ENCODE peak calls at places on chromosomes 5 and 9, in six cellular contexts. Y, T, E, K, S and A are unnamed samples.

GRCh38 chr5:44770936-44771717 is 37.6 kb upstream of the MRPS30 start:
- DNase-seq in K (no peak), T (no peak), S (no peak), Y (no peak), E (no peak), A (no peak)

GRCh38 chr5:96252596-96252995 is 180.5 kb downstream of the PCSK1 start:
- DNase-seq in K (no peak), Y (no peak), E (no peak), T (no peak), S (no peak), A (no peak)

GRCh38 chr5:156174225-156174624 is 152.7 kb upstream of the SGCD start:
- DNase-seq in Y (no peak), K (no peak), S (no peak), E (no peak), T (no peak), A (no peak)

GRCh38 chr5:166909040-166909439 is 1382.4 kb upstream of the WWC1 start:
- DNase-seq in K (no peak), S (no peak), T (peak), E (no peak), Y (no peak), A (no peak)

GRCh38 chr5:139287890-139288635 is 5.5 kb upstream of the MATR3 start:
- DNase-seq in Y (no peak), K (no peak), E (no peak), T (peak), S (no peak), A (no peak)

GRCh38 chr5:87541033-87541432 is 128.3 kb upstream of the CCNH start:
- DNase-seq in T (peak), K (peak), S (peak), Y (peak), E (peak), A (peak)

GRCh38 chr5:78647838-78648358 is 674 bp downstream of the LHFPL2 start:
- DNase-seq in T (peak), S (peak), K (peak), E (no peak), Y (peak), A (no peak)

GRCh38 chr9:77954619-77955018 is 77.0 kb downstream of the GNAQ start:
- DNase-seq in S (no peak), Y (no peak), K (no peak), T (no peak), E (no peak), A (no peak)

GRCh38 chr5:78547731-78548189 is 100.8 kb downstream of the LHFPL2 start:
- DNase-seq in S (peak), Y (peak), E (peak), T (no peak), K (no peak), A (no peak)

GRCh38 chr5:82421119-82421518 is 143.0 kb upstream of the RPS23 start:
- DNase-seq in K (no peak), Y (no peak), T (peak), S (no peak), E (no peak), A (no peak)

GRCh38 chr9:137639303-137640051 is 20.7 kb downstream of the EHMT1 start:
- DNase-seq in S (no peak), K (no peak), E (no peak), T (no peak), Y (no peak), A (no peak)

GRCh38 chr9:128125575-128126354 is 1.8 kb downstream of the PTGES2 start:
- DNase-seq in T (no peak), E (no peak), S (no peak), K (no peak), Y (no peak), A (no peak)

GRCh38 chr9:107949058-107949457 is 459.5 kb upstream of the KLF4 start:
- DNase-seq in T (no peak), S (no peak), Y (no peak), E (no peak), K (no peak), A (no peak)

GRCh38 chr5:38008198-38008597 is 168.4 kb upstream of the GDNF start:
- DNase-seq in Y (no peak), S (no peak), E (no peak), T (no peak), K (no peak), A (no peak)

GRCh38 chr9:78782858-78783257 is 485.9 kb downstream of the PSAT1 start:
- DNase-seq in E (no peak), K (no peak), Y (no peak), S (no peak), T (no peak), A (no peak)

GRCh38 chr5:148966937-148967336 is 95.9 kb downstream of the SH3TC2 start:
- DNase-seq in T (no peak), K (peak), E (no peak), Y (no peak), S (no peak), A (no peak)

GRCh38 chr5:147935032-147935431 is 28.7 kb upstream of the C5orf46 start:
- DNase-seq in S (no peak), K (no peak), Y (no peak), T (peak), E (no peak), A (no peak)

GRCh38 chr5:157915638-157916037 is 56.7 kb upstream of the CLINT1 start:
- DNase-seq in E (peak), T (peak), K (no peak), Y (peak), S (peak), A (peak)

GRCh38 chr9:107739601-107740082 is 250.1 kb upstream of the KLF4 start:
- DNase-seq in K (no peak), T (no peak), S (peak), E (no peak), Y (peak), A (peak)

GRCh38 chr9:33818832-33819500 is 2.0 kb downstream of the UBE2R2 start:
- DNase-seq in E (no peak), S (no peak), Y (no peak), K (no peak), T (no peak), A (no peak)

GRCh38 chr5:177369050-177369912 is 11.6 kb downstream of the RGS14 start:
- DNase-seq in E (no peak), Y (no peak), T (peak), K (peak), S (no peak), A (no peak)

GRCh38 chr9:87354176-87354575 is 143.5 kb upstream of the DAPK1 start:
- DNase-seq in Y (no peak), E (no peak), T (no peak), K (no peak), S (no peak), A (no peak)

GRCh38 chr5:59039296-59040006 is 456.6 kb downstream of the RAB3C start:
- DNase-seq in S (peak), E (peak), K (peak), T (peak), Y (peak), A (peak)

GRCh38 chr9:110996436-110997224 is 41.6 kb downstream of the LPAR1 start:
- DNase-seq in Y (no peak), E (no peak), T (no peak), K (no peak), S (peak), A (no peak)

GRCh38 chr9:94901019-94901363 is 174.5 kb downstream of the AOPEP start:
- DNase-seq in S (no peak), K (no peak), E (no peak), T (no peak), Y (no peak), A (no peak)

GRCh38 chr9:81239388-81239787 is 450.0 kb downstream of the TLE1 start:
- DNase-seq in Y (no peak), K (no peak), E (no peak), S (no peak), T (no peak), A (no peak)

GRCh38 chr9:120877276-120878034 is 467 bp upstream of the PHF19 start:
- DNase-seq in T (peak), S (peak), E (no peak), K (peak), Y (peak), A (peak)

GRCh38 chr5:74040811-74041491 is 415.0 kb downstream of the ARHGEF28 start:
- DNase-seq in E (no peak), T (no peak), S (no peak), Y (no peak), K (no peak), A (no peak)

GRCh38 chr9:89969881-89970639 is 365.2 kb downstream of the GADD45G start:
- DNase-seq in Y (no peak), S (no peak), E (no peak), T (no peak), K (no peak), A (no peak)

GRCh38 chr9:96199006-96199405 is 103.0 kb downstream of the HSD17B3 start:
- DNase-seq in Y (no peak), T (no peak), S (no peak), K (no peak), E (no peak), A (no peak)

GRCh38 chr9:35152926-35153325 is 8.9 kb upstream of the UNC13B start:
- DNase-seq in T (no peak), K (no peak), E (no peak), S (no peak), Y (no peak), A (no peak)

GRCh38 chr9:124068248-124068647 is 56.7 kb downstream of the LHX2 start:
- DNase-seq in Y (no peak), S (no peak), K (no peak), E (no peak), T (no peak), A (no peak)

GRCh38 chr5:138536665-138537315 is 6.2 kb downstream of the ETF1 start:
- DNase-seq in E (no peak), S (no peak), K (peak), T (peak), Y (no peak), A (no peak)

GRCh38 chr9:131320031-131320685 is 30.6 kb downstream of the PLPP7 start:
- DNase-seq in K (no peak), S (no peak), E (no peak), Y (peak), T (no peak), A (no peak)

GRCh38 chr9:90827181-90827866 is 25.7 kb downstream of the SYK start:
- DNase-seq in E (no peak), S (peak), Y (no peak), K (no peak), T (no peak), A (no peak)

GRCh38 chr5:65812648-65813047 is 90.6 kb downstream of the NLN start:
- DNase-seq in Y (no peak), K (no peak), E (no peak), T (no peak), S (no peak), A (no peak)

GRCh38 chr9:134800791-134801339 is 79.7 kb upstream of the FCN2 start:
- DNase-seq in T (no peak), K (no peak), S (peak), E (peak), Y (peak), A (no peak)

GRCh38 chr9:5796298-5796697 is 36.6 kb downstream of the ERMP1 start:
- DNase-seq in E (no peak), T (no peak), S (no peak), Y (no peak), K (no peak), A (no peak)

GRCh38 chr5:131289738-131290137 is 25.9 kb downstream of the CDC42SE2 start:
- DNase-seq in S (no peak), K (no peak), Y (no peak), T (no peak), E (no peak), A (no peak)
- H3K27ac ChIP-seq in S (no peak), K (no peak), Y (no peak), T (no peak), E (no peak), A (no peak)

GRCh38 chr5:141528401-141528984 is 39.6 kb downstream of the PCDHGC5 start:
- DNase-seq in S (peak), E (no peak), Y (peak), K (no peak), T (no peak), A (no peak)

GRCh38 chr5:141523991-141524390 is 35.1 kb downstream of the PCDHGC5 start:
- DNase-seq in K (no peak), Y (no peak), E (no peak), S (no peak), T (no peak), A (no peak)

GRCh38 chr5:141524604-141525597 is 36.0 kb downstream of the PCDHGC5 start:
- DNase-seq in T (peak), S (peak), Y (peak), K (peak), E (peak), A (peak)

GRCh38 chr5:141529002-141529401 is 40.1 kb downstream of the PCDHGC5 start:
- DNase-seq in Y (peak), E (no peak), S (peak), K (no peak), T (no peak), A (no peak)

GRCh38 chr5:141525659-141526058 is 36.8 kb downstream of the PCDHGC5 start:
- DNase-seq in E (no peak), K (no peak), S (no peak), Y (no peak), T (no peak), A (no peak)
- H3K27ac ChIP-seq in E (peak), K (no peak), S (peak), Y (peak), T (no peak), A (no peak)

GRCh38 chr5:67427745-67428298 is 231.2 kb upstream of the CD180 start:
- DNase-seq in K (no peak), T (no peak), E (no peak), S (no peak), Y (no peak), A (no peak)
- H3K27ac ChIP-seq in K (no peak), T (no peak), E (no peak), S (no peak), Y (no peak), A (no peak)

GRCh38 chr5:36724429-36725332 is 118.3 kb downstream of the SLC1A3 start:
- DNase-seq in T (peak), K (peak), S (peak), E (no peak), Y (peak), A (no peak)

GRCh38 chr5:36721664-36722063 is 115.3 kb downstream of the SLC1A3 start:
- DNase-seq in E (no peak), T (no peak), Y (no peak), K (no peak), S (no peak), A (no peak)

GRCh38 chr5:36726317-36726716 is 119.9 kb downstream of the SLC1A3 start:
- DNase-seq in T (no peak), K (no peak), Y (no peak), S (no peak), E (no peak), A (no peak)

GRCh38 chr5:36722913-36723312 is 116.5 kb downstream of the SLC1A3 start:
- DNase-seq in Y (no peak), E (no peak), T (no peak), S (no peak), K (no peak), A (no peak)

DNA sequence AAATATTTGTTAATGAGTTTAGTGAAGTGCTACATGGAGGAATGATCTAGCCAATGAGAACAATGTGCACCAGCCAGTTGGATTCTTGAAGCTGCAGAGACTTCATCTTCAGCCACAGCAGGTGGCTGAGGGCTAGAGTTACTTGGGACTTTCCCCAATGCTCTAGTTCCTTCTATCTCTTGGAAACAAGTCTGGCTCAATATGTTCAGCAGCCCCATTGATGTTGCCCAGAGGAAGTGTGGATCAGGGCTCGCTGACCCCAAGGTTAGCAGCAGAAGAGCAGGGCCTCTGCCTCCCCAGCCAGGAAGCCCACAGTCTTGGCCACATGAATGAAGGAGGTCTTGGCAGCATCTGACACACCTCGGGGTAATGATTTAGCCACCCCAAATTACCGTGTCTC is 117.5 kb downstream of the SLC1A3 start:
- DNase-seq in K (no peak), E (no peak), T (no peak), S (no peak), Y (no peak), A (peak)
- H3K27ac ChIP-seq in K (no peak), E (no peak), T (no peak), S (no peak), Y (no peak), A (no peak)

GRCh38 chr5:71893451-71893850 is 174.4 kb downstream of the CARTPT start:
- DNase-seq in Y (no peak), K (no peak), T (no peak), S (no peak), E (no peak), A (no peak)

GRCh38 chr5:71891856-71892255 is 172.8 kb downstream of the CARTPT start:
- DNase-seq in S (no peak), Y (peak), T (peak), K (peak), E (no peak), A (no peak)

GRCh38 chr5:71894091-71894490 is 175.0 kb downstream of the CARTPT start:
- DNase-seq in E (no peak), S (no peak), Y (no peak), K (no peak), T (no peak), A (no peak)

GRCh38 chr5:71892641-71893340 is 173.7 kb downstream of the CARTPT start:
- DNase-seq in T (no peak), S (no peak), Y (no peak), E (no peak), K (peak), A (no peak)

DNA sequence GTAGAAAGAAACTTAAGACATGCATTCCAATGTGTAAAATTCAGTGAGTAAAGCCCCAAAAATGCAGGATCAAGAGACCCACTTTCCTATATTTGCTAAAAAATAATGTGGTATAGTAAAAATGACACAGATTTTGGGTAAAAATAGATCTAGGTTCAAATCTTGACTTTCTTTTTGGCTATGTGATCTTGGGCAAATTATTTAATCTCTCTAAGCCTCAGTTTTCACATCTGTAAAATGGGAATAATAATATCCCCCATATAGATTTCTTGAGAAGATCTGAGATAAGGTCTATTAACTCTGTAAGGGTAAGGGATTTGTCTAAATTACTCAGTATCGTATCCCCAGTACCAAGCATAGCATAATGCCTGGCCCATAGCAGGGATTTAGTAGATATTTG is 172.3 kb downstream of the CARTPT start:
- DNase-seq in S (no peak), K (no peak), E (no peak), T (no peak), Y (no peak), A (no peak)
- H3K27ac ChIP-seq in S (no peak), K (no peak), E (peak), T (no peak), Y (peak), A (no peak)

GRCh38 chr5:57184322-57184721 is 10.5 kb downstream of the GPBP1 start:
- DNase-seq in Y (no peak), E (no peak), S (no peak), K (no peak), T (peak), A (no peak)

GRCh38 chr5:57179262-57179960 is 5.6 kb downstream of the GPBP1 start:
- DNase-seq in T (no peak), E (no peak), Y (no peak), K (no peak), S (no peak), A (no peak)

GRCh38 chr5:57177479-57178156 is 3.8 kb downstream of the GPBP1 start:
- DNase-seq in S (no peak), E (no peak), Y (no peak), K (no peak), T (no peak), A (no peak)

GRCh38 chr5:57185301-57185700 is 11.4 kb downstream of the GPBP1 start:
- DNase-seq in Y (no peak), S (no peak), E (no peak), T (no peak), K (no peak), A (no peak)

DNA sequence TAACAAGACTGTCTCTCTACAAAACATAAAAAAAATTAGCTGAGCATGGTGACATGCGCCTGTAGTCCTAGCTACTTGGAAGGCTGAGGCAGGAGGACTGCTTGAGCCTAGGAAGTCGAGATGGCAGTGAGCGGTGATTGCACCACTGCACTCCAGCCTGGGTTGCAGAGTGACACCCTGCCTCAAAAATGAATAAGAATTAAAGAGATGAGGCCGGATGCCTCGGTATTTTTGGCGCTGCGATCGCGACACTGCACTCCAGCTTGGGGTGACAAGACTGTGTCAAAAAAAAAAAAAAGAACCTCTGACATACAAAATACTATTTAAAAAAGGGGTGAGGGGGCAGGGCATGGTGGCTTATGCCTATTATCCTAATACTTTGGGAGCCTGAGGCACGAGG is 7.3 kb downstream of the GPBP1 start:
- DNase-seq in E (no peak), K (no peak), Y (no peak), S (no peak), T (no peak), A (no peak)
- H3K27ac ChIP-seq in E (no peak), K (no peak), Y (no peak), S (no peak), T (no peak), A (no peak)

GRCh38 chr5:89883967-89884366 is 525.6 kb downstream of the CETN3 start:
- DNase-seq in K (no peak), Y (no peak), S (no peak), T (no peak), E (no peak), A (no peak)

GRCh38 chr5:89878140-89878570 is 531.4 kb downstream of the CETN3 start:
- DNase-seq in S (no peak), Y (no peak), T (peak), K (no peak), E (no peak), A (no peak)

DNA sequence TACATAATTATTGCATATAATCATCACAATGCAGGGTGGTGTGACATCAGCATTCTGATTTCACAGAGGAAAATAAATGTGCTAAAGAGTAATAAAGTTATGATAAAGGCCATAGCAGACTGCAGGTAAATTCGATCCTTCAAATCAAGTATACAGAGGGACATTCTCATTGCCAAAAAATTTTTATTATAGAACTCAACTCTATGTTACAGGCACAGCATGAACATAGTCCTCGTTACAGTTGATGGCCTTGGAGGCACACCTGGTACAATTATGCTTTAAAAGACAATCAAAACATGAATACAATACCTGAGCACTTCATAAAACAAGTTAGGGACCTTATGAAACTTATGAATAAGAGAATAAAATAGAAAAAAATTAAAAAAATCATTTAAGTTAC is 530.8 kb downstream of the CETN3 start:
- DNase-seq in S (no peak), E (no peak), T (no peak), K (no peak), Y (no peak), A (no peak)
- H3K27ac ChIP-seq in S (no peak), E (no peak), T (no peak), K (no peak), Y (no peak), A (no peak)